ENCODE peak calls at places on chromosomes 2 and 18, in five cellular contexts. M, S, Q, L and U are unnamed samples.

GRCh38 chr2:43224571-43225092 is 1.8 kb downstream of the ZFP36L2 start:
- DNase-seq in M (peak; percentile 69), S (peak; percentile 43), Q (no peak), L (peak; percentile 8), U (no peak)

GRCh38 chr2:195471163-195471562 is 185.9 kb upstream of the SLC39A10 start:
- DNase-seq in M (no peak), S (no peak), Q (no peak), L (no peak), U (no peak)

GRCh38 chr2:23545391-23545790 is 160.4 kb downstream of the KLHL29 start:
- DNase-seq in M (no peak), S (no peak), Q (peak; percentile 39), L (no peak), U (no peak)

GRCh38 chr2:239157766-239158165 is 243.1 kb downstream of the HDAC4 start:
- DNase-seq in M (peak; percentile 38), S (no peak), Q (peak; percentile 25), L (no peak), U (no peak)

GRCh38 chr2:182950546-182950945 is 84.1 kb upstream of the FRZB start:
- DNase-seq in M (no peak), S (no peak), Q (no peak), L (no peak), U (no peak)

GRCh38 chr2:186307871-186308270 is 178.2 kb upstream of the ZC3H15 start:
- DNase-seq in M (no peak), S (no peak), Q (no peak), L (no peak), U (no peak)

GRCh38 chr18:35130236-35130635 is 89.0 kb downstream of the MAPRE2 start:
- DNase-seq in M (no peak), S (no peak), Q (no peak), L (no peak), U (no peak)

GRCh38 chr18:8151176-8151575 is 458.1 kb upstream of the RAB12 start:
- DNase-seq in M (no peak), S (no peak), Q (no peak), L (peak; percentile 34), U (no peak)

GRCh38 chr18:38940863-38941531 is 1375.4 kb upstream of the CELF4 start:
- DNase-seq in M (no peak), S (peak; percentile 27), Q (no peak), L (peak; percentile 90), U (peak; percentile 47)

GRCh38 chr2:180991361-180991760 is 11.0 kb downstream of the UBE2E3 start:
- DNase-seq in M (no peak), S (no peak), Q (no peak), L (no peak), U (no peak)

GRCh38 chr18:49023281-49023937 is 72.6 kb upstream of the SMAD7 start:
- DNase-seq in M (no peak), S (no peak), Q (no peak), L (no peak), U (no peak)

GRCh38 chr2:127968610-127969339 is 59.1 kb downstream of the SAP130 start:
- DNase-seq in M (no peak), S (no peak), Q (no peak), L (no peak), U (no peak)

GRCh38 chr18:49625021-49625691 is 63.3 kb downstream of the LIPG start:
- DNase-seq in M (no peak), S (no peak), Q (no peak), L (no peak), U (no peak)

GRCh38 chr2:161992526-161992925 is 81.5 kb downstream of the DPP4 start:
- DNase-seq in M (no peak), S (peak; percentile 58), Q (no peak), L (no peak), U (peak; percentile 12)

GRCh38 chr2:61017556-61018318 is at the start of the genes PEX13 and PUS10:
- DNase-seq in M (peak; percentile 82), S (peak; percentile 50), Q (peak; percentile 66), L (peak; percentile 77), U (peak; percentile 68)

GRCh38 chr18:11976882-11977281 is 4.4 kb upstream of the IMPA2 start:
- DNase-seq in M (no peak), S (no peak), Q (no peak), L (peak; percentile 37), U (no peak)

GRCh38 chr18:49762191-49763077 is 50.9 kb downstream of the ACAA2 start:
- DNase-seq in M (no peak), S (no peak), Q (no peak), L (no peak), U (no peak)

GRCh38 chr2:166573393-166573792 is 79.3 kb upstream of the SCN7A start:
- DNase-seq in M (no peak), S (no peak), Q (peak; percentile 25), L (peak; percentile 45), U (no peak)

GRCh38 chr2:24046599-24046929 is 627 bp downstream of the WDCP start:
- DNase-seq in M (no peak), S (no peak), Q (no peak), L (no peak), U (no peak)

GRCh38 chr2:187552959-187553681 is 1.1 kb downstream of the TFPI start:
- DNase-seq in M (no peak), S (no peak), Q (no peak), L (peak; percentile 68), U (no peak)

GRCh38 chr18:65459741-65460140 is 291.1 kb upstream of the CDH7 start:
- DNase-seq in M (no peak), S (no peak), Q (no peak), L (no peak), U (no peak)

GRCh38 chr2:50694798-50695197 is 337.1 kb downstream of the NRXN1 start:
- DNase-seq in M (no peak), S (no peak), Q (no peak), L (no peak), U (no peak)

GRCh38 chr2:20195431-20195830 is 29.5 kb downstream of the SDC1 start:
- DNase-seq in M (no peak), S (no peak), Q (no peak), L (no peak), U (no peak)

GRCh38 chr2:43070676-43071491 is 155.5 kb downstream of the ZFP36L2 start:
- DNase-seq in M (peak; percentile 50), S (no peak), Q (no peak), L (no peak), U (no peak)

GRCh38 chr18:79399275-79400081 is 3.7 kb downstream of the NFATC1 start:
- DNase-seq in M (peak; percentile 63), S (no peak), Q (no peak), L (no peak), U (peak; percentile 38)

GRCh38 chr2:132449868-132450267 is 33.3 kb downstream of the GPR39 start:
- DNase-seq in M (no peak), S (no peak), Q (no peak), L (no peak), U (no peak)

GRCh38 chr2:10891391-10891790 is 20.3 kb upstream of the KCNF1 start:
- DNase-seq in M (no peak), S (no peak), Q (no peak), L (no peak), U (no peak)

GRCh38 chr2:96402591-96402990 is 67.0 kb downstream of the NCAPH start:
- DNase-seq in M (no peak), S (no peak), Q (no peak), L (no peak), U (no peak)